ENCODE peak calls at places on chromosome 14, in five cellular contexts. H, X, Q, I and D are unnamed samples.

GRCh38 chr14:99676657-99677056 is 7.4 kb upstream of the CYP46A1 start:
- DNase-seq in Q (no peak), X (no peak), H (no peak), I (no peak), D (peak)

GRCh38 chr14:100592461-100592871 is 5.2 kb upstream of the BEGAIN start:
- DNase-seq in I (no peak), H (no peak), Q (no peak), X (no peak), D (no peak)

GRCh38 chr14:100762089-100762515 is 35.4 kb downstream of the DLK1 start:
- DNase-seq in Q (no peak), I (no peak), H (no peak), X (no peak), D (peak)

GRCh38 chr14:79354336-79354735 is 857.0 kb downstream of the DIO2 start:
- DNase-seq in H (no peak), Q (no peak), X (no peak), I (no peak), D (no peak)

GRCh38 chr14:106094654-106095189 is 568.3 kb downstream of the TMEM121 start:
- DNase-seq in Q (no peak), I (no peak), X (no peak), H (no peak), D (peak)

GRCh38 chr14:88424573-88424972 is 39.1 kb downstream of the SPATA7 start:
- DNase-seq in I (no peak), Q (no peak), H (no peak), X (peak), D (no peak)

GRCh38 chr14:20454359-20454644 is 310 bp downstream of the OSGEP start:
- DNase-seq in H (no peak), I (no peak), Q (peak), X (no peak), D (no peak)

GRCh38 chr14:52824479-52824878 is 33.1 kb upstream of the GNPNAT1 start:
- DNase-seq in I (no peak), Q (no peak), X (no peak), H (no peak), D (no peak)

GRCh38 chr14:23569443-23570151 is 2.0 kb upstream of the AP1G2 start:
- DNase-seq in H (no peak), I (no peak), Q (peak), X (no peak), D (peak)

GRCh38 chr14:99267871-99268775 is 3.9 kb downstream of the BCL11B start:
- DNase-seq in Q (no peak), X (no peak), I (no peak), H (no peak), D (no peak)

GRCh38 chr14:98226411-98226810 is 1045.6 kb downstream of the BCL11B start:
- DNase-seq in H (no peak), I (no peak), Q (no peak), X (no peak), D (no peak)

GRCh38 chr14:74140374-74140850 is 55.7 kb downstream of the LIN52 start:
- DNase-seq in Q (peak), X (peak), H (no peak), I (no peak), D (no peak)

GRCh38 chr14:89531661-89532335 is 114.8 kb upstream of the FOXN3 start:
- DNase-seq in H (no peak), I (no peak), Q (no peak), X (no peak), D (no peak)

GRCh38 chr14:49461529-49462401 is 124.4 kb downstream of the RPS29 start:
- DNase-seq in Q (peak), H (no peak), I (peak), X (peak), D (peak)

GRCh38 chr14:79601579-79601978 is 609.7 kb downstream of the DIO2 start:
- DNase-seq in I (no peak), H (no peak), Q (no peak), X (no peak), D (no peak)

GRCh38 chr14:37230551-37231194 is 32.9 kb downstream of the MIPOL1 start:
- DNase-seq in Q (no peak), H (no peak), I (no peak), X (peak), D (peak)

GRCh38 chr14:58540693-58541092 is 97.1 kb upstream of the DACT1 start:
- DNase-seq in I (no peak), Q (no peak), H (no peak), X (no peak), D (no peak)

GRCh38 chr14:94485944-94486841 is 10.2 kb upstream of the SERPINA9 start:
- DNase-seq in I (peak), X (peak), H (peak), Q (peak), D (peak)

GRCh38 chr14:33931439-33931838 is 19.4 kb downstream of the EGLN3 start:
- DNase-seq in X (no peak), H (no peak), I (no peak), Q (no peak), D (no peak)

GRCh38 chr14:100047600-100047999 is 17.6 kb upstream of the EVL start:
- DNase-seq in H (no peak), Q (no peak), X (no peak), I (no peak), D (no peak)

GRCh38 chr14:92440345-92441003 is 73.1 kb upstream of the RIN3 start:
- DNase-seq in Q (no peak), I (no peak), X (no peak), H (no peak), D (no peak)

GRCh38 chr14:25552826-25553225 is 502.9 kb upstream of the STXBP6 start:
- DNase-seq in I (no peak), H (no peak), Q (no peak), X (no peak), D (no peak)

GRCh38 chr14:34258318-34258717 is 203.7 kb downstream of the SPTSSA start:
- DNase-seq in Q (no peak), I (no peak), X (peak), H (no peak), D (peak)

GRCh38 chr14:28382460-28383220 is 383.9 kb upstream of the FOXG1 start:
- DNase-seq in I (no peak), Q (no peak), H (no peak), X (peak), D (peak)

GRCh38 chr14:63088865-63089264 is 43.6 kb upstream of the KCNH5 start:
- DNase-seq in Q (no peak), X (no peak), H (no peak), I (no peak), D (no peak)

GRCh38 chr14:62162998-62163589 is 400.9 kb downstream of the SNAPC1 start:
- DNase-seq in X (peak), Q (no peak), I (peak), H (peak), D (peak)

GRCh38 chr14:68405959-68406358 is 386.9 kb downstream of the ZFP36L1 start:
- DNase-seq in X (peak), Q (no peak), H (no peak), I (no peak), D (peak)

GRCh38 chr14:105476937-105477658 is 2.5 kb downstream of the CRIP2 start:
- DNase-seq in X (no peak), Q (no peak), H (no peak), I (no peak), D (no peak)

GRCh38 chr14:24353551-24354529 is 14.0 kb upstream of the RIPK3 start:
- DNase-seq in Q (peak), I (no peak), X (peak), H (no peak), D (peak)

GRCh38 chr14:100872241-100872640 is 31.3 kb downstream of the RTL1 start:
- DNase-seq in I (no peak), Q (no peak), X (peak), H (no peak), D (no peak)

GRCh38 chr14:101723061-101723595 is 38.4 kb upstream of the PPP2R5C start:
- DNase-seq in Q (peak), X (no peak), H (no peak), I (no peak), D (no peak)

GRCh38 chr14:105498430-105499255 is 7.6 kb downstream of the TEDC1 start:
- DNase-seq in I (no peak), X (no peak), Q (no peak), H (no peak), D (no peak)

GRCh38 chr14:61109288-61109687 is 128.2 kb downstream of the SLC38A6 start:
- DNase-seq in I (no peak), X (peak), H (no peak), Q (no peak), D (no peak)

GRCh38 chr14:104371917-104372316 is 207.6 kb upstream of the C14orf180 start:
- DNase-seq in I (no peak), X (no peak), H (no peak), Q (no peak), D (no peak)

GRCh38 chr14:86739761-86740160 is 1209.8 kb downstream of the FLRT2 start:
- DNase-seq in X (no peak), I (no peak), H (no peak), Q (no peak), D (peak)

GRCh38 chr14:23579739-23580138 is 1.1 kb upstream of the JPH4 start:
- DNase-seq in I (no peak), Q (no peak), H (no peak), X (no peak), D (no peak)

GRCh38 chr14:55754871-55755270 is 174.9 kb downstream of the KTN1 start:
- DNase-seq in I (no peak), X (no peak), Q (no peak), H (no peak), D (no peak)

GRCh38 chr14:104078031-104078455 is 7.5 kb upstream of the ASPG start:
- DNase-seq in X (peak), Q (peak), H (peak), I (peak), D (peak)

DNA sequence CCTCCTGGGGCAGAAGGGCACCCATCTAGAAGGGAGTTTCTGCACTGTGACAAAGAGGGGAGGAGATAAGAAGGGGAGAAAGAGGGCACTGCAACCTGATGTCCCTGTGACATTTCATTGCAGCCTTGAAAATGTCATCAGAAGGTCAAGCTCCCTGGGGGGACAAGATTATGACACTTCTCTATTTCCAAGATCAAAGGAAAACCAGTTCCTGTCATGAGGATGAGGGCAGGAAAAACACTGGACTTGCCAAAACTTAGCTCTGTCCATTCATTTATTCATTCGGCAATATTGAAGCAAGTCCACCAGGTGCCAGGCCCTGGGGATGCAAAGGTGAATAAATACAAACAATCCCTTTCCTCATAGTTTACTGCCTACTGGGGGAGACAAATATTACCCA is 138.4 kb upstream of the CDKN3 start:
- DNase-seq in X (no peak), I (no peak), H (no peak), Q (no peak), D (no peak)
- TF ChIP-seq CTCF in X (no peak), I (no peak), H (no peak), Q (no peak), D (no peak)

GRCh38 chr14:90756755-90757345 is 59.4 kb downstream of the TTC7B start:
- DNase-seq in I (no peak), Q (no peak), H (no peak), X (no peak), D (no peak)
- TF ChIP-seq CTCF in I (no peak), Q (no peak), H (no peak), X (no peak), D (no peak)

DNA sequence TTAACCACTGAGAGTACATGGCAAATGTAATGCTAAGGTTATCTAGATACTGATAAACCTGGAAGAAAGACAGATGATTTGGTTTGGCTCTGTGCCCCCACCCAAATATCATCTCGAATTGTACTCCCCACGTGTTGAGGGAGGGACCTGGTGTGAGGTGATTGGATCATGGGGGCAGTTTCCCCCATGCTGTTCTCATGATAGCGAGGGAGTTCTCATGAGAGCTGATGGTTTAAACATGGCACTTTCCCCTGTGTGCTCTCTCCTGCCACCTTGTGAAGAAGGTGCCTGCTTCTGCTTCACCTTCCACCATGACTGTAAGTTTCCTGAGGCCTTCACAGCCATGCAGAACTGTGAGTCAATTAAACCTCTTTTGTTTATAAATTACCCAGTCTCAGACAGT is 14.2 kb downstream of the NOXRED1 start:
- DNase-seq in X (peak), Q (no peak), H (no peak), I (no peak), D (peak)
- TF ChIP-seq CTCF in X (no peak), Q (no peak), H (peak), I (peak), D (no peak)

GRCh38 chr14:96091149-96091693 is 52.1 kb downstream of the C14orf132 start:
- DNase-seq in H (no peak), X (no peak), I (no peak), Q (no peak), D (no peak)

GRCh38 chr14:96088911-96089310 is 49.7 kb downstream of the C14orf132 start:
- DNase-seq in I (no peak), H (no peak), X (no peak), Q (no peak), D (no peak)

GRCh38 chr14:96089401-96089800 is 50.2 kb downstream of the C14orf132 start:
- DNase-seq in X (no peak), H (no peak), I (no peak), Q (no peak), D (no peak)

GRCh38 chr14:96091941-96092411 is 52.8 kb downstream of the C14orf132 start:
- DNase-seq in Q (no peak), I (no peak), H (no peak), X (no peak), D (no peak)

GRCh38 chr14:96090441-96091148 is 51.4 kb downstream of the C14orf132 start:
- DNase-seq in I (no peak), H (no peak), Q (peak), X (no peak), D (no peak)
- TF ChIP-seq CTCF in I (no peak), H (no peak), Q (no peak), X (no peak), D (no peak)

DNA sequence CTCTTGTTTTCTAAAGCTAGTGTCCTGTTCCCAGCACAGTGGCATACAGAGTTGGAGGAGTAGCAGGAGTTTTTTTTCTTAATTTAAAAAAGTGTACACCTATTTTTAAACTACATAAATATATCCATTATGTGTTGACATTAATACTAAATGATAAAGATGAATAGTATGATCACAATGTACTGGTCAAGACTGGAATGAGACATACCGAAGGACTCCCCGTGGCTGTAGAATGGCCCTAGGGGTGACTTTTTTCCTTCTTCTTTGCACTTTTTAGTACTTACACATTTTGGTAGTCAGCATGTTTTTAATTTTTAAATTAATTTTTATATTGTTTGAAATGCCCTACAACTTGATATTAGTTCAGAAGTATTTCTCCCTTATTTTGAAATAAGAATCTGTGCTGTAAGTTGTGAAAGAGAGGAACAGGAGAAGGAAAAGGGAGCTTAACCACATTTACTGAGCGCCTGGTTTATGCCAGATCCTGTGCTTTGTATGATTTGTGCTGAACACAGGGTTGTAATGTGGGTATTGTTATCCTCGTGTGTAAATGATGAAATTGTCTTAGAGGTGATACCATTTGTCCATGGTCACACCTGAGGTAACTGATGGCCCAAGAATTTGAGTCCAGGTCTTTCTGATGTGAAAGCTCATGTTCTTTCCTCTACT is 136.5 kb downstream of the TGFB3 start:
- DNase-seq in X (no peak), Q (no peak), H (no peak), I (no peak), D (no peak)
- TF ChIP-seq CTCF in X (no peak), Q (no peak), H (no peak), I (no peak), D (no peak)